ENCODE peak calls at places on chromosomes 1 and 21, in nine cellular contexts. G is occipital lobe; Q is fibroblast of lung; L is GM23338; E is stimulated activated CD4-positive, alpha-beta T cell treated with anti-CD3 and anti-CD28 coated beads, TNF-alpha, amount 100 ng/mL, for 1 hour; U is CD4-positive, alpha-beta T cell; X is memory B cell; R is SJSA1; D is HTR-8/SVneo. T is an unnamed sample.

GRCh38 chr1:6001992-6002576 is 9.9 kb upstream of the NPHP4 start:
- DNase-seq in G (no peak), Q (no peak), L (no peak), E (no peak), U (no peak), X (no peak), R (no peak), D (no peak), T (no peak)

GRCh38 chr1:108017698-108018097 is 52.7 kb upstream of the VAV3 start:
- DNase-seq in G (no peak), Q (no peak), L (no peak), E (no peak), U (no peak), X (no peak), R (no peak), D (no peak), T (no peak)

GRCh38 chr1:83996621-83997020 is 2.3 kb downstream of the TTLL7 start:
- DNase-seq in G (no peak), Q (peak; percentile 76), L (no peak), E (no peak), U (no peak), X (no peak), R (peak; percentile 4), D (peak; percentile 6), T (no peak)

GRCh38 chr1:234720709-234721436 is 110.9 kb upstream of the IRF2BP2 start:
- DNase-seq in G (no peak), Q (no peak), L (no peak), E (no peak), U (no peak), X (no peak), R (no peak), D (no peak), T (no peak)

GRCh38 chr1:6955357-6956154 is 170.3 kb downstream of the CAMTA1 start:
- DNase-seq in G (no peak), Q (no peak), L (no peak), E (no peak), U (no peak), X (no peak), R (no peak), D (no peak), T (no peak)

GRCh38 chr1:245898581-245898980 is 608.5 kb downstream of the SMYD3 start:
- DNase-seq in G (no peak), Q (peak; percentile 14), L (no peak), E (no peak), U (no peak), X (no peak), R (no peak), D (no peak), T (no peak)

GRCh38 chr1:25706146-25707089 is 89.8 kb downstream of the MAN1C1 start:
- DNase-seq in G (no peak), Q (no peak), L (no peak), E (no peak), U (no peak), X (no peak), R (no peak), D (no peak), T (no peak)

GRCh38 chr1:217540321-217540720 is 90.6 kb downstream of the GPATCH2 start:
- DNase-seq in G (no peak), Q (no peak), L (no peak), E (no peak), U (no peak), X (no peak), R (no peak), D (no peak), T (no peak)

GRCh38 chr21:33374080-33374873 is 28.9 kb upstream of the IFNGR2 start:
- DNase-seq in G (no peak), Q (peak; percentile 79), L (peak; percentile 68), E (no peak), U (peak; percentile 46), X (no peak), R (peak; percentile 25), D (no peak), T (no peak)

GRCh38 chr1:22562584-22563551 is at the start of gene EPHA8:
- DNase-seq in G (no peak), Q (no peak), L (peak; percentile 28), E (no peak), U (no peak), X (no peak), R (no peak), D (no peak), T (no peak)

GRCh38 chr1:99544328-99544727 is 101.6 kb upstream of the PALMD start:
- DNase-seq in G (no peak), Q (peak; percentile 70), L (no peak), E (no peak), U (no peak), X (no peak), R (no peak), D (no peak), T (no peak)

GRCh38 chr1:112054504-112054903 is 65.0 kb upstream of the KCND3 start:
- DNase-seq in G (no peak), Q (no peak), L (no peak), E (no peak), U (no peak), X (no peak), R (no peak), D (no peak), T (no peak)

GRCh38 chr1:232625319-232625868 is 4.5 kb downstream of the SIPA1L2 start:
- DNase-seq in G (no peak), Q (no peak), L (no peak), E (no peak), U (no peak), X (no peak), R (no peak), D (no peak), T (no peak)

GRCh38 chr1:61424382-61424781 is 300.6 kb downstream of the TM2D1 start:
- DNase-seq in G (no peak), Q (no peak), L (no peak), E (no peak), U (no peak), X (no peak), R (no peak), D (no peak), T (no peak)

GRCh38 chr1:216640100-216640499 is 83.1 kb downstream of the ESRRG start:
- DNase-seq in G (no peak), Q (no peak), L (no peak), E (no peak), U (no peak), X (no peak), R (no peak), D (no peak), T (peak; percentile 6)

GRCh38 chr1:52152976-52153375 is 11.1 kb downstream of the ZFYVE9 start:
- DNase-seq in G (no peak), Q (no peak), L (no peak), E (no peak), U (no peak), X (no peak), R (no peak), D (no peak), T (no peak)

GRCh38 chr1:164296172-164296571 is 262.8 kb upstream of the PBX1 start:
- DNase-seq in G (no peak), Q (no peak), L (no peak), E (no peak), U (no peak), X (no peak), R (no peak), D (no peak), T (no peak)

GRCh38 chr1:147641695-147642592 is 28.4 kb downstream of the ACP6 start:
- DNase-seq in G (no peak), Q (peak; percentile 62), L (peak; percentile 88), E (peak; percentile 17), U (peak; percentile 33), X (peak; percentile 41), R (peak; percentile 38), D (peak; percentile 25), T (no peak)

GRCh38 chr1:95384570-95384969 is 150.6 kb downstream of the RWDD3 start:
- DNase-seq in G (no peak), Q (peak; percentile 3), L (peak; percentile 83), E (no peak), U (no peak), X (no peak), R (no peak), D (peak; percentile 3), T (no peak)

GRCh38 chr1:70090875-70091274 is 114.5 kb downstream of the LRRC40 start:
- DNase-seq in G (no peak), Q (peak; percentile 54), L (no peak), E (no peak), U (no peak), X (no peak), R (no peak), D (peak; percentile 12), T (no peak)

GRCh38 chr21:43300496-43301423 is 126.2 kb downstream of the SIK1 start:
- DNase-seq in G (no peak), Q (no peak), L (no peak), E (no peak), U (no peak), X (no peak), R (no peak), D (no peak), T (no peak)

GRCh38 chr1:17826165-17826488 is 71.0 kb downstream of the ACTL8 start:
- DNase-seq in G (no peak), Q (peak; percentile 34), L (peak; percentile 82), E (no peak), U (no peak), X (no peak), R (peak; percentile 25), D (peak; percentile 51), T (peak; percentile 14)

GRCh38 chr21:46189213-46189958 is 5.1 kb upstream of the SPATC1L start:
- DNase-seq in G (no peak), Q (peak; percentile 36), L (no peak), E (no peak), U (no peak), X (no peak), R (no peak), D (no peak), T (no peak)

GRCh38 chr1:46401964-46402626 is 8.0 kb downstream of the FAAH start:
- DNase-seq in G (peak; percentile 84), Q (peak; percentile 98), L (peak; percentile 89), E (no peak), U (no peak), X (no peak), R (no peak), D (no peak), T (peak; percentile 79)

GRCh38 chr1:31264790-31265386 is 25.2 kb upstream of the NKAIN1 start:
- DNase-seq in G (no peak), Q (no peak), L (no peak), E (no peak), U (no peak), X (no peak), R (no peak), D (no peak), T (no peak)

GRCh38 chr1:55322842-55323241 is 107.7 kb upstream of the USP24 start:
- DNase-seq in G (no peak), Q (no peak), L (no peak), E (no peak), U (no peak), X (no peak), R (no peak), D (no peak), T (no peak)

GRCh38 chr1:117605164-117605810 is 561 bp upstream of the TENT5C start:
- DNase-seq in G (no peak), Q (no peak), L (peak; percentile 62), E (peak; percentile 42), U (no peak), X (no peak), R (no peak), D (peak; percentile 12), T (no peak)

GRCh38 chr21:45331521-45332257 is 44.0 kb upstream of the POFUT2 start:
- DNase-seq in G (no peak), Q (no peak), L (no peak), E (no peak), U (no peak), X (no peak), R (peak; percentile 76), D (no peak), T (no peak)

GRCh38 chr1:77824694-77825355 is 45.4 kb downstream of the MIGA1 start:
- DNase-seq in G (no peak), Q (no peak), L (no peak), E (no peak), U (no peak), X (no peak), R (no peak), D (no peak), T (no peak)

T was measured in caudate nucleus.